ENCODE peak calls at places on chromosomes 6 and 20, in four cellular contexts. One of them, this sample, is unnamed.

GRCh38 chr20:34995192-34995591 is 39.5 kb downstream of the MYH7B start:
- DNase-seq in H1: no peak
- DNase-seq in IMR-90: no peak
- DNase-seq in mesendoderm: no peak
- DNase-seq in this sample: no peak

GRCh38 chr6:52328303-52328662 is 33.7 kb upstream of the PAQR8 start:
- DNase-seq in H1: no peak
- DNase-seq in IMR-90: no peak
- DNase-seq in mesendoderm: no peak
- DNase-seq in this sample: no peak

GRCh38 chr20:4898282-4898681 is 103.0 kb downstream of the SLC23A2 start:
- DNase-seq in IMR-90: peak
- DNase-seq in H1: no peak
- DNase-seq in mesendoderm: peak
- DNase-seq in this sample: no peak

GRCh38 chr6:48535569-48535968 is 424.6 kb upstream of the PTCHD4 start:
- DNase-seq in IMR-90: peak
- DNase-seq in H1: no peak
- DNase-seq in mesendoderm: peak
- DNase-seq in this sample: no peak

GRCh38 chr6:41344865-41345264 is 9.5 kb downstream of the NCR2 start:
- DNase-seq in mesendoderm: no peak
- DNase-seq in IMR-90: no peak
- DNase-seq in H1: no peak
- DNase-seq in this sample: no peak

GRCh38 chr6:157226026-157226639 is 97.2 kb downstream of the TMEM242 start:
- DNase-seq in IMR-90: peak
- DNase-seq in H1: no peak
- DNase-seq in mesendoderm: no peak
- DNase-seq in this sample: no peak

GRCh38 chr6:25556516-25556915 is 95.5 kb upstream of the SCGN start:
- DNase-seq in H1: peak
- DNase-seq in IMR-90: peak
- DNase-seq in mesendoderm: peak
- DNase-seq in this sample: peak

GRCh38 chr20:58719971-58720371 is 27.4 kb downstream of the NPEPL1 start:
- DNase-seq in H1: no peak
- DNase-seq in IMR-90: no peak
- DNase-seq in mesendoderm: no peak
- DNase-seq in this sample: peak

GRCh38 chr6:16540804-16541752 is 220.2 kb downstream of the ATXN1 start:
- DNase-seq in IMR-90: no peak
- DNase-seq in H1: no peak
- DNase-seq in mesendoderm: peak
- DNase-seq in this sample: no peak

GRCh38 chr20:56463428-56463827 is 5.0 kb upstream of the RTF2 start:
- DNase-seq in H1: no peak
- DNase-seq in mesendoderm: no peak
- DNase-seq in IMR-90: no peak
- DNase-seq in this sample: no peak

GRCh38 chr6:139019722-139020121 is 8.8 kb upstream of the ABRACL start:
- DNase-seq in H1: no peak
- DNase-seq in mesendoderm: no peak
- DNase-seq in IMR-90: no peak
- DNase-seq in this sample: no peak

GRCh38 chr6:127833336-127833735 is 67.5 kb downstream of the THEMIS start:
- DNase-seq in IMR-90: peak
- DNase-seq in mesendoderm: peak
- DNase-seq in H1: no peak
- DNase-seq in this sample: no peak

GRCh38 chr20:35174458-35175216 is 2.8 kb downstream of the PROCR start:
- DNase-seq in IMR-90: no peak
- DNase-seq in mesendoderm: peak
- DNase-seq in H1: no peak
- DNase-seq in this sample: peak

GRCh38 chr6:109008537-109008950 is 86.1 kb downstream of the SESN1 start:
- DNase-seq in H1: no peak
- DNase-seq in IMR-90: peak
- DNase-seq in mesendoderm: no peak
- DNase-seq in this sample: no peak

GRCh38 chr20:21510414-21510971 is 3.4 kb downstream of the NKX2-2 start:
- DNase-seq in H1: no peak
- DNase-seq in IMR-90: no peak
- DNase-seq in mesendoderm: peak
- DNase-seq in this sample: peak

GRCh38 chr6:88908598-88909548 is 54.5 kb downstream of the RNGTT start:
- DNase-seq in mesendoderm: no peak
- DNase-seq in IMR-90: no peak
- DNase-seq in H1: no peak
- DNase-seq in this sample: no peak

GRCh38 chr6:150907385-150907784 is 41.9 kb downstream of the MTHFD1L start:
- DNase-seq in IMR-90: no peak
- DNase-seq in H1: no peak
- DNase-seq in mesendoderm: no peak
- DNase-seq in this sample: no peak

GRCh38 chr6:149080511-149080910 is 237.0 kb upstream of the TAB2 start:
- DNase-seq in mesendoderm: no peak
- DNase-seq in IMR-90: peak
- DNase-seq in H1: no peak
- DNase-seq in this sample: no peak

GRCh38 chr20:48478370-48478769 is 349.4 kb downstream of the PREX1 start:
- DNase-seq in mesendoderm: no peak
- DNase-seq in H1: no peak
- DNase-seq in IMR-90: no peak
- DNase-seq in this sample: no peak

GRCh38 chr6:34377984-34378383 is 14.5 kb downstream of the NUDT3 start:
- DNase-seq in mesendoderm: peak
- DNase-seq in H1: no peak
- DNase-seq in IMR-90: peak
- DNase-seq in this sample: no peak

GRCh38 chr20:59805786-59806577 is 127.5 kb downstream of the SYCP2 start:
- DNase-seq in H1: no peak
- DNase-seq in IMR-90: no peak
- DNase-seq in mesendoderm: no peak
- DNase-seq in this sample: peak

GRCh38 chr6:169574420-169574819 is 127.4 kb downstream of the WDR27 start:
- DNase-seq in IMR-90: no peak
- DNase-seq in mesendoderm: no peak
- DNase-seq in H1: no peak
- DNase-seq in this sample: no peak
- H3K56ac ChIP-seq in IMR-90: no peak
- H3K56ac ChIP-seq in mesendoderm: no peak
- H3K56ac ChIP-seq in H1: no peak
- H3K56ac ChIP-seq in this sample: no peak

GRCh38 chr6:69796627-69797390 is at the start of gene LMBRD1:
- DNase-seq in mesendoderm: peak
- DNase-seq in IMR-90: peak
- DNase-seq in H1: peak
- DNase-seq in this sample: peak
- H3K23ac ChIP-seq in mesendoderm: no peak
- H3K23ac ChIP-seq in IMR-90: peak
- H3K23ac ChIP-seq in H1: no peak
- H3K23ac ChIP-seq in this sample: no peak

GRCh38 chr6:18155273-18155863 is at the start of gene KDM1B:
- DNase-seq in IMR-90: peak
- DNase-seq in mesendoderm: peak
- DNase-seq in H1: peak
- DNase-seq in this sample: peak
- H3K18ac ChIP-seq in IMR-90: peak
- H3K18ac ChIP-seq in mesendoderm: peak
- H3K18ac ChIP-seq in H1: peak
- H3K18ac ChIP-seq in this sample: peak

DNA sequence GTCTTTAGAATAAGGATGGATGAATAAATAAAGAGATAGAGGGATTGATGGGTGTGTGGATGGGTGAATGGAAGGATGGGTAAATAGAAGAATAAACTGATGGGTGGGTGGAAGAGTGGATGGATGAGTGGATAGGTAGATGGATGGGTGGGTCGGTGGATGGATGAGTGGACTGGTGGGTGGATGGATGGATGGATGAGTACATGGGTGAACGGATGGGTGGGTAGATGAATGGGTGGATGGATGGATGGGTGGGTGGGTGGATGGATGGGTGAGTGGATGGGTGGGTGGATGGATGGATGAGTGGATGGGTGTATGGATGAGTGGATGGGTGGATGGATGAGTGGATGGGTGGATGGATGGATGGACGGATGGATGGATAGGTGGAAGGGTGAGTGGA is 65.7 kb upstream of the FOXC1 start:
- DNase-seq in H1: no peak
- DNase-seq in mesendoderm: no peak
- DNase-seq in IMR-90: no peak
- DNase-seq in this sample: no peak
- H3K56ac ChIP-seq in H1: no peak
- H3K56ac ChIP-seq in mesendoderm: no peak
- H3K56ac ChIP-seq in IMR-90: no peak
- H3K56ac ChIP-seq in this sample: no peak